ENCODE peak calls at places on chromosomes 12 and 14, in five cellular contexts. S is tibial nerve, R is stomach, G is adrenal gland, U is esophagus muscularis mucosa. M is an unnamed sample.

GRCh38 chr14:72883963-72884362 is 9.9 kb downstream of the DPF3 start:
- DNase-seq in S (no peak), R (no peak), G (no peak), U (no peak), M (no peak)

GRCh38 chr12:116123511-116124258 is 153.8 kb downstream of the MED13L start:
- DNase-seq in S (no peak), R (no peak), G (peak), U (no peak), M (peak)

GRCh38 chr14:67491741-67492504 is 3.4 kb upstream of the TMEM229B start:
- DNase-seq in S (no peak), R (no peak), G (no peak), U (no peak), M (no peak)

GRCh38 chr12:80837342-80837978 is 100.3 kb downstream of the LIN7A start:
- DNase-seq in S (peak), R (no peak), G (peak), U (no peak), M (no peak)

GRCh38 chr12:120117961-120118709 is 1.6 kb upstream of the RAB35 start:
- DNase-seq in S (no peak), R (no peak), G (peak), U (no peak), M (no peak)

GRCh38 chr14:78576437-78577166 is 406.4 kb downstream of the NRXN3 start:
- DNase-seq in S (no peak), R (no peak), G (no peak), U (no peak), M (peak)

GRCh38 chr14:96117101-96117897 is 78.1 kb downstream of the C14orf132 start:
- DNase-seq in S (no peak), R (no peak), G (no peak), U (no peak), M (no peak)

GRCh38 chr12:127145929-127146789 is 1120.8 kb upstream of the TMEM132C start:
- DNase-seq in S (peak), R (peak), G (peak), U (peak), M (peak)

GRCh38 chr12:85280138-85280983 is at the start of gene ALX1:
- DNase-seq in S (no peak), R (no peak), G (no peak), U (no peak), M (no peak)

GRCh38 chr14:33062881-33063280 is 124.2 kb downstream of the NPAS3 start:
- DNase-seq in S (no peak), R (no peak), G (no peak), U (no peak), M (no peak)

GRCh38 chr12:86513206-86513605 is 257.0 kb upstream of the MGAT4C start:
- DNase-seq in S (no peak), R (no peak), G (no peak), U (no peak), M (no peak)

GRCh38 chr14:39025250-39025809 is 77.7 kb downstream of the SEC23A start:
- DNase-seq in S (no peak), R (no peak), G (no peak), U (no peak), M (no peak)

GRCh38 chr14:51094901-51095853 is at the start of gene TRIM9:
- DNase-seq in S (peak), R (peak), G (peak), U (peak), M (peak)
- TF ChIP-seq POLR2A in S (peak), R (no peak), G (peak), U (no peak), M (peak)

DNA sequence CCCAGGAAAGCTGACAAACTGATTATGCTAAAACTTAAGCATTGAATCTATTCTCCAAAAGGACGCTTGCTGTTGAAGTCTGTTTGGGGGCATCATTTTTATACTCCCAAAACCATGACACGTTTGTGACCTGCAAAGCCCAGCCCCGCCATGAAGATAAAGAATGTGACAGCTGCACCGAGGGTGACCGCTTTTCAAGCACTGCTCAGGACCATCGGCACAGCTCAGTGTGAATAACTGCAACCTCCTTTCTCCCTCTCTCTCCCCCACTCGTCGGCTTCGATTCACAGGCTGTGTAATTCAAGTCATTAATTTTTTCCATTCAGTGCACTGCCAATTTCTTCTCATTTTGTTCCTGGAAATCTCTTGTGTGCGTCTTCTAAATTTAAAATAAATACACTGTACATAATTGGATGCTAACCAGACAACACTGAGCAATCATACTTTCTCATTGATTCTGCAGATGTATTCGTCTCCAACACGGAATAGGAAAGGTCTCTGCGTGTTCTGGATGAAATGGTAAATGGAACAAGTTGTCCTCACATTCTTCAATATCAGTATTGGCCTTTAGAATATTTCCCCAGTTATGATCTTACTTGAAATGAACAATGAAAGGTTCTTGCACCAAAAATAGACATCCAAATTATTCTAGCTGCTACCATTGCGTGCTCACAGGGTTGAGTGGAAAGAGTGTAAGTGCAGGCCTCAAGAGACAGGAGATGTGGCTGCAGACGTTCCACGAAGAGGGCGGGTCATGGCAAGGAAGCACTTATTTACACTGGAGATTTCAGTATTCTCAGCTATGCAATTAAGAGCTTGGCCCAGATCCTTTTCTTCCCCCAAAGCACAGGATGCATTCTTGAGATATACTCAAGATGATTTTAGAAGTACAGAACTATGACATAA is 261.0 kb downstream of the TTC8 start:
- DNase-seq in S (peak), R (no peak), G (no peak), U (no peak), M (peak)
- TF ChIP-seq POLR2A in S (no peak), R (no peak), G (no peak), U (no peak), M (no peak)

GRCh38 chr12:480831-481230 is 21.1 kb downstream of the B4GALNT3 start:
- DNase-seq in S (no peak), R (no peak), G (peak), U (no peak), M (no peak)
- TF ChIP-seq POLR2A in S (no peak), R (no peak), G (no peak), U (no peak), M (no peak)

GRCh38 chr14:75315143-75315542 is 36.5 kb downstream of the FOS start:
- DNase-seq in S (no peak), R (peak), G (peak), U (no peak), M (no peak)

GRCh38 chr14:75307700-75308379 is 29.2 kb downstream of the FOS start:
- DNase-seq in S (peak), R (peak), G (peak), U (no peak), M (peak)

GRCh38 chr14:75306917-75307699 is 28.5 kb downstream of the FOS start:
- DNase-seq in S (no peak), R (no peak), G (no peak), U (no peak), M (no peak)

GRCh38 chr14:75310295-75311059 is 31.8 kb downstream of the FOS start:
- DNase-seq in S (peak), R (peak), G (peak), U (no peak), M (peak)
- TF ChIP-seq POLR2A in S (no peak), R (no peak), G (no peak), U (no peak), M (no peak)

M was measured in gastrocnemius medialis.